ENCODE peak calls at places on chromosomes 6 and 20, in five cellular contexts. J is heart left ventricle, W is adrenal gland, A is hepatocyte, Y is PC-3. P is an unnamed sample. For H3K36me3, the result is how much of the 10 kb centered on the place peaks cover.

GRCh38 chr20:51009303-51010042 is 13.4 kb downstream of the KCNG1 start:
- DNase-seq in J (no peak), W (no peak), A (no peak), Y (no peak), P (no peak)

GRCh38 chr6:148239215-148239614 is 103.4 kb upstream of the SASH1 start:
- DNase-seq in J (no peak), W (no peak), A (no peak), Y (no peak), P (no peak)

GRCh38 chr20:33862709-33863403 is 51.7 kb downstream of the CHMP4B start:
- DNase-seq in J (peak), W (peak), A (peak), Y (peak), P (no peak)

GRCh38 chr6:87127737-87128136 is 27.6 kb upstream of the ZNF292 start:
- DNase-seq in J (no peak), W (no peak), A (no peak), Y (no peak), P (no peak)

GRCh38 chr6:28274888-28275287 is 6.5 kb upstream of the PGBD1 start:
- DNase-seq in J (no peak), W (no peak), A (no peak), Y (no peak), P (no peak)

GRCh38 chr6:168308390-168309144 is 11.0 kb downstream of the DACT2 start:
- DNase-seq in J (no peak), W (no peak), A (no peak), Y (no peak), P (no peak)

GRCh38 chr6:113654396-113654795 is 202.7 kb upstream of the MARCKS start:
- DNase-seq in J (peak), W (peak), A (no peak), Y (peak), P (no peak)

GRCh38 chr20:52801628-52802006 is 170.5 kb upstream of the TSHZ2 start:
- DNase-seq in J (no peak), W (peak), A (no peak), Y (no peak), P (no peak)

GRCh38 chr20:33668087-33668790 is 1.5 kb downstream of the ACTL10 start:
- DNase-seq in J (peak), W (peak), A (peak), Y (no peak), P (no peak)

GRCh38 chr6:170288091-170288631 is 2.7 kb downstream of the DLL1 start:
- DNase-seq in J (no peak), W (no peak), A (no peak), Y (no peak), P (no peak)

GRCh38 chr20:37520417-37520751 is 666 bp upstream of the NNAT start:
- DNase-seq in J (no peak), W (no peak), A (no peak), Y (no peak), P (no peak)

GRCh38 chr6:81075974-81076373 is 676.5 kb downstream of the TENT5A start:
- DNase-seq in J (no peak), W (no peak), A (peak), Y (peak), P (no peak)

GRCh38 chr6:151808331-151809241 is 1.1 kb downstream of the ESR1 start:
- DNase-seq in J (peak), W (no peak), A (no peak), Y (no peak), P (no peak)

DNA sequence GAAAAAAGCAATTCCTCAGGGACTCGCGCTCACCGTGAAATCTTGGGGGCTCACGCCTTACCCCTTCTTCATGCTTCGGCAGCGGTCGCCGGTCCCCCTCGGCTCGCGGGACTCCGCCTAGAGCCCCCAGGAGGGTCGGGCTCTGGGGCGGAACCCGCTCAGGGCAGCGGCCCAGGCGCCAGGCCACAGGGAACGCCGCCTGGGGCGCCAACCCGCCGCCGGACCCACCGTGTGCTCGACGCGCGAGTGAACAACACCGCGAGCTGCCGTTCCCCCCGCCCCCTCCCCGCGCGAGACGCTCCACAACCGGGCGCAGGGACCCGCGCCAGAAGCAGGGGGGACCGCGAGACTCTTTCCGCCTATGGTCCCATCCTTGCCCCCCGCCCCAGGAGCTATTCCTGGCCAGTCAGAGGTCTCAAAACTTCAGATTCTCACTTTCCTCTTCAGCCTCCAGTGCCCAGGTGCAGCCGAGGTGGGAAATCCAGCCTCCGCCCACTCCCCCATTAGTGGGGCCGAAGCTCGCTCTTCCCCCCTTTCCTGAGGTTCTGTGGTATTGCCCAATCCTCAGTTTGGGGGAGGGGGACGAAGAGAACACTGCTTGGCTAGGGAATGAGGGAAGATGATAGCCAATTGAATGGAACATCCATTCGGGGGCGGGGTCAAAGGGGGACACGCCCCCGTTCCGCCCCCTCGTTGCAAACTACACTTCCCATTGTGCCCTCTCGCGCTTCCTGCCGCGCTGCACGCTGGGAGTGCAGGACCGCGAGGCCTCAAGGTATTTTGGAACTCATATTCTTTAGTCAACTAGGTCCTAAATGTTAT is at the start of gene WASF1:
- DNase-seq in J (peak), W (peak), A (peak), Y (peak), P (peak)
- TF ChIP-seq CTCF in J (no peak), W (no peak), A (no peak), Y (no peak), P (no peak)

DNA sequence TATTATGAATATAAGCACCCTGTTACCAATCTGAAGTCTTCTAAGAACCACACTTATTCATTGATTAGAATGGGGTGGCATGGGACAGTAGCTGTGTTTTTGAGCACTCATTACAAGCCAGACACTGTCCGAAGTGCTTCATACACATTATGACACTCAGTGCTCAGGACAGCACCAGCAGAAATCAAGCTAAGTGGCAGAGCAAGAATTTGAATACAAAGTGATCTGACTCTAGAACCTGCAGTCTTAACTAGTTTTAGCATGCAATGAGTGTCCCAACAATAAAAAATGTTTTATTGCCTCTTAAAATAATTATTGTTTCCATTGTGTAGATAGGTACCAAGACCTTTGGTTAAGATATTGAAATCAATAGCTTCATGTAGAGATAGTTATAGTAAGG is 39.1 kb upstream of the GLP1R start:
- DNase-seq in J (no peak), W (no peak), A (no peak), Y (no peak), P (no peak)
- H3K4me3 ChIP-seq in J (no peak), W (no peak), A (no peak), Y (no peak), P (no peak)

GRCh38 chr6:15519681-15520080 is 143.1 kb downstream of the DTNBP1 start:
- DNase-seq in J (no peak), W (no peak), A (no peak), Y (no peak), P (no peak)
- H3K36me3 ChIP-seq in J (under half), W (half or more), A (under half), Y (under half), P (under half)

GRCh38 chr6:40874495-40874894 is 164.5 kb downstream of the UNC5CL start:
- DNase-seq in J (no peak), W (no peak), A (no peak), Y (no peak), P (no peak)
- TF ChIP-seq CTCF in J (no peak), W (no peak), A (no peak), Y (peak), P (peak)

DNA sequence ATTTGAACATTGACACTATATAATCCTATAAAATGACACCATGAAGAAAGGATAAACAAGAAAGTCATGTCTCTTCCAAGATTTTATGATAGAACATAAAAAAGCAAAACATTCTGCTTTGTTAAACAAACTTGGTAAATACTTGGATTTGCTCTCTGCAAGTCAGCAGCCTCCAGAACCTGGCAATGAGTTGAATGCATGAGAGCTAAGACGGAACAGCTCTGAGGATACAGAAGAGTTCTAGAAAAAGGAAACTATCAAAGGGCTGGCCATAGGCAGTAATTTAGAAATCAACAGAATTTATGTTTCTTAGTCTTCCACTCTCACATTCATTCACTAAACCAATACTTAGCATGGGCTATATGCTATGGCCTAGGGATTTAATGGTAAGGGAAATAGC is 655.9 kb upstream of the ID4 start:
- DNase-seq in J (no peak), W (no peak), A (no peak), Y (no peak), P (no peak)
- H3K4me3 ChIP-seq in J (no peak), W (no peak), A (no peak), Y (no peak), P (no peak)

P was measured in BJ.